ENCODE peak calls at places on chromosomes 4 and X, in seven cellular contexts. K, W, S, A, N, Z and R are unnamed samples.
A peak's percentile ranks its signal among the peaks of the same experiment; 100 is the strongest.

GRCh38 chrX:83416273-83416672 is 91.8 kb upstream of the POU3F4 start:
- DNase-seq in Z (no peak), K (no peak), S (no peak), N (peak; percentile 18), A (no peak), W (no peak), R (no peak)

GRCh38 chr4:4995103-4995761 is 24.0 kb downstream of the CYTL1 start:
- DNase-seq in Z (peak; percentile 88), W (no peak), K (peak; percentile 65), A (peak; percentile 39), N (peak; percentile 51), S (peak; percentile 25), R (peak; percentile 57)

GRCh38 chr4:22029803-22030202 is 81.2 kb upstream of the KCNIP4 start:
- DNase-seq in N (peak; percentile 47), S (peak; percentile 18), A (no peak), W (no peak), K (no peak), Z (no peak), R (peak; percentile 88)

GRCh38 chr4:17781072-17781830 is at the start of gene FAM184B:
- DNase-seq in K (peak; percentile 35), A (peak; percentile 39), Z (no peak), W (no peak), S (no peak), N (no peak), R (no peak)

GRCh38 chr4:48752256-48752655 is 27.8 kb downstream of the FRYL start:
- DNase-seq in K (no peak), A (no peak), N (no peak), S (no peak), Z (no peak), W (no peak), R (no peak)

GRCh38 chrX:110442631-110443030 is 84.0 kb downstream of the RTL9 start:
- DNase-seq in Z (no peak), K (peak; percentile 3), W (no peak), A (no peak), N (peak; percentile 48), S (no peak), R (no peak)

GRCh38 chr4:123110147-123110546 is 187.8 kb upstream of the NUDT6 start:
- DNase-seq in A (no peak), W (no peak), K (no peak), N (no peak), Z (no peak), S (no peak), R (no peak)

GRCh38 chr4:184358521-184359232 is 115.7 kb downstream of the IRF2 start:
- DNase-seq in A (no peak), K (no peak), S (no peak), Z (no peak), N (no peak), W (no peak), R (no peak)

GRCh38 chrX:118595501-118596042 is 100.0 kb downstream of the DOCK11 start:
- DNase-seq in W (no peak), N (no peak), A (no peak), K (no peak), S (no peak), Z (no peak), R (no peak)

GRCh38 chrX:41971346-41971745 is 48.0 kb upstream of the CASK start:
- DNase-seq in S (no peak), N (no peak), K (no peak), A (no peak), Z (no peak), W (no peak), R (no peak)

GRCh38 chr4:116585240-116585639 is 500.1 kb downstream of the TRAM1L1 start:
- DNase-seq in N (no peak), W (no peak), K (no peak), S (no peak), Z (no peak), A (no peak), R (no peak)

GRCh38 chr4:1516881-1517480 is 110.7 kb upstream of the NKX1-1 start:
- DNase-seq in S (no peak), Z (peak; percentile 28), K (no peak), N (no peak), W (no peak), A (no peak), R (no peak)

GRCh38 chrX:105307762-105308161 is 87.3 kb upstream of the TEX13A start:
- DNase-seq in Z (no peak), N (no peak), A (no peak), S (no peak), K (no peak), W (no peak), R (no peak)

GRCh38 chrX:112641449-112641848 is 38.3 kb downstream of the LHFPL1 start:
- DNase-seq in N (no peak), W (no peak), K (no peak), Z (no peak), S (no peak), A (no peak), R (no peak)

GRCh38 chr4:3206439-3207100 is 42.4 kb upstream of the MSANTD1 start:
- DNase-seq in S (no peak), A (no peak), K (no peak), Z (no peak), W (no peak), N (no peak), R (no peak)